ENCODE peak calls at places on chromosomes 6 and 20, in ten cellular contexts. M is mucosa of descending colon, P is endodermal cell, D is cardiac muscle cell, J is bronchial epithelial cell, A is NB4, L is heart left ventricle, Z is astrocyte of the cerebellum, X is stomach, Q is breast epithelium. N is an unnamed sample.

GRCh38 chr6:83615025-83615999 is 93.6 kb downstream of the SNAP91 start:
- DNase-seq in M (no peak), P (peak; percentile 58), D (peak; percentile 59), J (peak; percentile 51), A (peak; percentile 56), L (no peak), Z (peak; percentile 23), X (no peak), Q (no peak), N (no peak)

GRCh38 chr6:27687154-27688013 is 214.5 kb upstream of the ZNF184 start:
- DNase-seq in M (peak; percentile 88), P (peak; percentile 98), D (peak; percentile 89), J (peak; percentile 69), A (peak; percentile 95), L (peak; percentile 59), Z (peak; percentile 29), X (peak; percentile 56), Q (peak; percentile 65), N (peak; percentile 81)

GRCh38 chr20:22723659-22724058 is 139.3 kb upstream of the FOXA2 start:
- DNase-seq in M (no peak), P (no peak), D (no peak), J (peak; percentile 45), A (no peak), L (no peak), Z (no peak), X (no peak), Q (no peak), N (no peak)

GRCh38 chr20:8132632-8133587 is 844 bp downstream of the PLCB1 start:
- DNase-seq in M (no peak), P (peak; percentile 66), D (peak; percentile 50), J (no peak), A (no peak), L (peak; percentile 39), Z (no peak), X (peak; percentile 46), Q (peak; percentile 67), N (no peak)

GRCh38 chr6:6599468-6599873 is 11.0 kb downstream of the LY86 start:
- DNase-seq in M (no peak), P (no peak), D (no peak), J (no peak), A (no peak), L (peak; percentile 65), Z (no peak), X (no peak), Q (no peak), N (no peak)

GRCh38 chr6:85640806-85641205 is 1.9 kb downstream of the SYNCRIP start:
- DNase-seq in M (no peak), P (no peak), D (no peak), J (no peak), A (no peak), L (no peak), Z (no peak), X (no peak), Q (no peak), N (no peak)

GRCh38 chr6:15329154-15329781 is 83.4 kb downstream of the JARID2 start:
- DNase-seq in M (no peak), P (no peak), D (no peak), J (peak; percentile 81), A (peak; percentile 79), L (peak; percentile 52), Z (peak; percentile 87), X (no peak), Q (no peak), N (peak; percentile 87)

GRCh38 chr20:37394543-37395410 is 48.8 kb downstream of the SRC start:
- DNase-seq in M (no peak), P (no peak), D (no peak), J (peak; percentile 89), A (peak; percentile 64), L (no peak), Z (no peak), X (no peak), Q (peak; percentile 59), N (no peak)

GRCh38 chr20:44496976-44497375 is 21.3 kb downstream of the TTPAL start:
- DNase-seq in M (no peak), P (no peak), D (no peak), J (peak; percentile 98), A (no peak), L (no peak), Z (peak; percentile 54), X (no peak), Q (no peak), N (peak; percentile 89)

GRCh38 chr20:44495802-44496481 is 20.3 kb downstream of the TTPAL start:
- DNase-seq in M (no peak), P (no peak), D (no peak), J (peak; percentile 100), A (peak; percentile 59), L (no peak), Z (peak; percentile 68), X (no peak), Q (no peak), N (peak; percentile 90)

GRCh38 chr20:44495257-44495656 is 19.6 kb downstream of the TTPAL start:
- DNase-seq in M (no peak), P (no peak), D (no peak), J (peak; percentile 94), A (peak; percentile 83), L (no peak), Z (no peak), X (no peak), Q (no peak), N (no peak)

GRCh38 chr20:44494266-44494665 is 18.6 kb downstream of the TTPAL start:
- DNase-seq in M (no peak), P (no peak), D (no peak), J (peak; percentile 10), A (no peak), L (no peak), Z (peak; percentile 49), X (no peak), Q (no peak), N (peak; percentile 41)

GRCh38 chr20:44494681-44495080 is 19.0 kb downstream of the TTPAL start:
- DNase-seq in M (no peak), P (no peak), D (no peak), J (peak; percentile 11), A (no peak), L (no peak), Z (no peak), X (no peak), Q (no peak), N (no peak)
- H3K4me3 ChIP-seq in M (no peak overlapping the region), P (no peak overlapping the region), D (no peak overlapping the region), J (no peak overlapping the region), A (no peak overlapping the region), L (no peak overlapping the region), Z (no peak overlapping the region), X (no peak overlapping the region), Q (no peak overlapping the region), N (no peak overlapping the region)

DNA sequence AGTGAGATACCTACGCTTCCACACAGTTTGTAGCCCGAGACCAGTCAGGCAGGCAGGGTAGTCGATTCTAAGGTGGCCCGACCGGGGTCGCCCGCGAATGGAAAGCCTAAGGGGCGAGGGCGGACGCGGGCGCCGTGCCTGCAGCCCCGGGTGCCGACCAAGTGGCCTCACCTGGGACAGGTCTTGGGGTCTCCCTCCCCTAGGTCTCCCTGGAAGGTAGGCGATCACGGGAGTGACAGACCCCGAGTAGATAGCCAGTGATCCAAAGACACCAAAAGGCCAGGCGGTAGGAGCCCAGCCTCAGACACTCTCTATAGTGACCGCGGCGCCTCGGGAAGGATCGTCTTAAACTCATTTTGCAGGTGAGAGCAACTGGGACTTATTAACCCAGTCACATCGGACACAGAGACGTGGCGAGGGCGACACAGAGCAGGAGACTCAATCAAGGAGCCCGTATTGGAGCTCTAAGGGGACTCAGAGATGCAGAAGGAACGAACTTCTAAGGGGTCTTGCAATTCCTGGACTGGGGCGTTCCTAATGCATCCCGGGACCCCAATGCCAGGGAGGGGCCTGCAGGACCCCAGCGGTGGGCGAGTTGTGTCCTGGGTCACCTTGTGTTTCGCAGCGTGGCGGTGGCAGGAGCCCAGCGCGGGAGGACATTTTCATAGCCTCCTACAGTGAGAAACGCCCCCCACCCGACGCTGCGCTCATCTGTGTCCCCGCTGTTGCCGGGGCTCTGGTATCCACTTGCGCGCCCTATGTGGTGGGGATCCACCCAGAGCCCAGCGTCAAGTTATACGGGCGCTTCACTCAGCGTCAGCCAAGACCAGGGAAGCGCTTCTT is 2.1 kb upstream of the VSX1 start:
- DNase-seq in M (no peak), P (peak; percentile 91), D (no peak), J (no peak), A (no peak), L (no peak), Z (no peak), X (peak; percentile 48), Q (peak; percentile 13), N (no peak)
- H3K4me3 ChIP-seq in M (no peak overlapping the region), P (peak overlapping the region; percentile 73), D (no peak overlapping the region), J (no peak overlapping the region), A (no peak overlapping the region), L (no peak overlapping the region), Z (no peak overlapping the region), X (peak overlapping the region; percentile 38), Q (no peak overlapping the region), N (no peak overlapping the region)

GRCh38 chr6:114081730-114082129 is 110.8 kb upstream of the HDAC2 start:
- DNase-seq in M (no peak), P (no peak), D (no peak), J (no peak), A (no peak), L (no peak), Z (no peak), X (no peak), Q (no peak), N (no peak)

GRCh38 chr6:114083251-114083650 is 112.3 kb upstream of the HDAC2 start:
- DNase-seq in M (no peak), P (no peak), D (no peak), J (no peak), A (no peak), L (no peak), Z (no peak), X (no peak), Q (no peak), N (no peak)

GRCh38 chr6:114085206-114085605 is 114.3 kb upstream of the HDAC2 start:
- DNase-seq in M (no peak), P (no peak), D (no peak), J (no peak), A (no peak), L (no peak), Z (peak; percentile 79), X (no peak), Q (no peak), N (peak; percentile 78)

GRCh38 chr6:114087496-114087895 is 116.5 kb upstream of the HDAC2 start:
- DNase-seq in M (no peak), P (no peak), D (no peak), J (peak; percentile 8), A (no peak), L (no peak), Z (no peak), X (no peak), Q (no peak), N (no peak)

DNA sequence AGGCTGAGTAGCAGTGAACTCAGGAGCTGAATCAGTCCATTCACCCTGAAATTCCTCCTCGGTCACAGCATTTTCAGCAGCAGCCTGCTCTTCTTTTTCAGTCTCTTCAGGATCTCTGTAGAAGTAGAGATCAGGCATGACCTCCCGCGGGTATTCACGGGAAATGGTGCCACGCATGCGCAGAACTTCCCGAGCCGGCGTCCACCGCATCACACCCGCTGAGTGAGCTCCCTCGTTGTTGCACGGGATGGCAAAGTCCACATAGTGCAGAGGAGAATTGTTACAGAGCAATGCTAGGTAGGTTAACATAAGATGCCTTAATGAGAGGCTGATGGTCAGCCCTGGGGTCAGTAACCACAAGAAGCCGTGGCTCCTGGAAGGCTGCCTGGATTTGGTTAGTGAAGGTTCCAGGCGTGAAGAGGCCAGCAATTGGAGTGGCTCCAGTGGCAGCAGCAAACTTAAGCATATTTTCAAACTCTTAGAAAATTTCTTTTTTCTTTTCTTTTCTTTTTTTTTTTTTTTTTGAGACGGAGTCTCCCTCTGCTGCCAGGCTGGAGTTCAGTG is 113.5 kb upstream of the HDAC2 start:
- DNase-seq in M (no peak), P (no peak), D (no peak), J (no peak), A (no peak), L (no peak), Z (peak; percentile 89), X (no peak), Q (no peak), N (peak; percentile 43)
- H3K4me3 ChIP-seq in M (no peak overlapping the region), P (no peak overlapping the region), D (no peak overlapping the region), J (no peak overlapping the region), A (no peak overlapping the region), L (no peak overlapping the region), Z (no peak overlapping the region), X (no peak overlapping the region), Q (no peak overlapping the region), N (no peak overlapping the region)

DNA sequence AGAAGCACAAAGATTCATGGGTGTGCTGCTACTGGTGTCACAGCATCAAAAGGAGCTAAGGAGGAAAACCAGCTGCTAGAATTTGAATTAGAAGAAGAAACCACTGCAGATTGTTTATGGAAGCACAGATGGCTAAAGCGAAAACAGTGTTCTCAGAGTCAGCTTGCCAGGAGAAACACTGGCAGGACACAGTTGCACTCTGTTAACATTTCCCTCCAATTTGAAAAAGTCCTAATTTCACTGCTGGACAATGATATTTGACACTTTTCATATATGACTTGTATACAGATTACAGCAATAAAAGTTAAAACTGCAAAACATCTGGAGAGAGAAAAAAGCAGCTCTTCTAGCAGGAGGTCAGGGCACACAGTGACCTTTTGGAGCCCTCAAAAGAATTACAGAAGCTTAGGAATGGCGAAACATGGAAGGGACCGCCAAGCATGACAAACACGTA is 314.5 kb downstream of the COL12A1 start:
- DNase-seq in M (no peak), P (no peak), D (no peak), J (no peak), A (no peak), L (no peak), Z (no peak), X (no peak), Q (no peak), N (peak; percentile 44)
- H3K4me3 ChIP-seq in M (no peak overlapping the region), P (no peak overlapping the region), D (no peak overlapping the region), J (no peak overlapping the region), A (no peak overlapping the region), L (no peak overlapping the region), Z (no peak overlapping the region), X (no peak overlapping the region), Q (no peak overlapping the region), N (no peak overlapping the region)